ENCODE peak calls at places on chromosomes 12 and 14, in ten cellular contexts. O is body of pancreas, A is GM13977, I is astrocyte of the cerebellum, P is GM23338, M is MM.1S, J is WTC11, K is upper lobe of right lung, S is AG10803, R is fibroblast of villous mesenchyme. W is an unnamed sample.

GRCh38 chr12:75660107-75660530 is 148.7 kb upstream of the KRR1 start:
- DNase-seq in O (no peak), A (no peak), I (no peak), P (no peak), M (no peak), J (no peak), K (no peak), S (peak), R (peak), W (no peak)

GRCh38 chr12:5430639-5431603 is 987 bp upstream of the NTF3 start:
- DNase-seq in O (no peak), A (no peak), I (no peak), P (peak), M (no peak), J (peak), K (no peak), S (no peak), R (no peak), W (no peak)

GRCh38 chr12:14771651-14772137 is 31.6 kb downstream of the WBP11 start:
- DNase-seq in O (no peak), A (peak), I (no peak), P (peak), M (peak), J (peak), K (no peak), S (no peak), R (no peak), W (no peak)

GRCh38 chr12:57319678-57320469 is 68.9 kb upstream of the STAC3 start:
- DNase-seq in O (no peak), A (no peak), I (no peak), P (no peak), M (no peak), J (no peak), K (no peak), S (no peak), R (peak), W (no peak)

GRCh38 chr12:89756638-89757321 is 48.1 kb upstream of the ATP2B1 start:
- DNase-seq in O (no peak), A (peak), I (peak), P (no peak), M (peak), J (no peak), K (no peak), S (peak), R (peak), W (peak)

GRCh38 chr12:18074001-18074400 is 16.0 kb downstream of the RERGL start:
- DNase-seq in O (no peak), A (no peak), I (no peak), P (no peak), M (no peak), J (no peak), K (no peak), S (no peak), R (no peak), W (no peak)

GRCh38 chr12:51592034-51592705 is 1.1 kb downstream of the SCN8A start:
- DNase-seq in O (no peak), A (no peak), I (no peak), P (peak), M (no peak), J (peak), K (no peak), S (peak), R (peak), W (peak)

GRCh38 chr14:99069946-99070345 is 202.1 kb downstream of the BCL11B start:
- DNase-seq in O (no peak), A (no peak), I (no peak), P (no peak), M (no peak), J (no peak), K (no peak), S (no peak), R (no peak), W (no peak)

GRCh38 chr12:31362759-31363415 is 36.9 kb upstream of the SINHCAF start:
- DNase-seq in O (no peak), A (peak), I (no peak), P (peak), M (peak), J (peak), K (no peak), S (no peak), R (peak), W (no peak)

GRCh38 chr12:57177354-57177753 is 29.9 kb upstream of the LRP1-AS start:
- DNase-seq in O (no peak), A (no peak), I (no peak), P (no peak), M (no peak), J (no peak), K (no peak), S (no peak), R (no peak), W (no peak)

GRCh38 chr12:44497044-44497443 is 379.1 kb downstream of the NELL2 start:
- DNase-seq in O (no peak), A (no peak), I (no peak), P (peak), M (no peak), J (no peak), K (no peak), S (no peak), R (no peak), W (no peak)

GRCh38 chr14:44112774-44113460 is 394.2 kb downstream of the FSCB start:
- DNase-seq in O (no peak), A (no peak), I (no peak), P (no peak), M (no peak), J (no peak), K (no peak), S (no peak), R (no peak), W (no peak)

GRCh38 chr14:36498938-36499337 is 21.1 kb downstream of the NKX2-1 start:
- DNase-seq in O (no peak), A (no peak), I (no peak), P (no peak), M (no peak), J (no peak), K (no peak), S (no peak), R (no peak), W (no peak)

GRCh38 chr14:81625343-81625742 is 91.7 kb upstream of the SEL1L start:
- DNase-seq in O (no peak), A (peak), I (no peak), P (peak), M (peak), J (no peak), K (no peak), S (peak), R (peak), W (no peak)

GRCh38 chr12:27859648-27860047 is 79.6 kb upstream of the MANSC4 start:
- DNase-seq in O (no peak), A (no peak), I (no peak), P (peak), M (no peak), J (no peak), K (no peak), S (no peak), R (no peak), W (no peak)
- TF ChIP-seq CTCF in O (no peak), A (no peak), I (no peak), P (peak), M (no peak), J (no peak), K (no peak), S (no peak), R (peak), W (no peak)

GRCh38 chr14:31947076-31947475 is 130.0 kb upstream of the ARHGAP5 start:
- DNase-seq in O (no peak), A (no peak), I (no peak), P (no peak), M (no peak), J (no peak), K (no peak), S (no peak), R (peak), W (no peak)
- TF ChIP-seq CTCF in O (no peak), A (no peak), I (no peak), P (no peak), M (no peak), J (no peak), K (no peak), S (no peak), R (no peak), W (no peak)

GRCh38 chr12:108301346-108301745 is 37.8 kb downstream of the CMKLR1 start:
- DNase-seq in O (no peak), A (no peak), I (no peak), P (no peak), M (no peak), J (no peak), K (peak), S (no peak), R (no peak), W (no peak)

GRCh38 chr12:108304633-108305032 is 34.5 kb downstream of the CMKLR1 start:
- DNase-seq in O (no peak), A (no peak), I (no peak), P (peak), M (no peak), J (peak), K (no peak), S (no peak), R (no peak), W (no peak)

GRCh38 chr12:108302034-108302433 is 37.1 kb downstream of the CMKLR1 start:
- DNase-seq in O (no peak), A (no peak), I (no peak), P (no peak), M (no peak), J (no peak), K (peak), S (no peak), R (no peak), W (no peak)

GRCh38 chr12:108299980-108300696 is 39.0 kb downstream of the CMKLR1 start:
- DNase-seq in O (no peak), A (no peak), I (no peak), P (no peak), M (no peak), J (no peak), K (no peak), S (no peak), R (no peak), W (no peak)

GRCh38 chr12:108302471-108303311 is 36.4 kb downstream of the CMKLR1 start:
- DNase-seq in O (peak), A (no peak), I (peak), P (peak), M (no peak), J (peak), K (peak), S (peak), R (peak), W (peak)
- TF ChIP-seq CTCF in O (no peak), A (no peak), I (no peak), P (peak), M (no peak), J (no peak), K (peak), S (no peak), R (peak), W (no peak)

GRCh38 chr12:16681196-16681595 is 75.2 kb upstream of the LMO3 start:
- DNase-seq in O (no peak), A (no peak), I (no peak), P (no peak), M (no peak), J (no peak), K (no peak), S (no peak), R (no peak), W (no peak)

GRCh38 chr12:16685107-16685506 is 79.1 kb upstream of the LMO3 start:
- DNase-seq in O (no peak), A (no peak), I (no peak), P (peak), M (no peak), J (no peak), K (no peak), S (peak), R (no peak), W (no peak)
- TF ChIP-seq CTCF in O (peak), A (peak), I (peak), P (peak), M (peak), J (no peak), K (peak), S (peak), R (peak), W (peak)

DNA sequence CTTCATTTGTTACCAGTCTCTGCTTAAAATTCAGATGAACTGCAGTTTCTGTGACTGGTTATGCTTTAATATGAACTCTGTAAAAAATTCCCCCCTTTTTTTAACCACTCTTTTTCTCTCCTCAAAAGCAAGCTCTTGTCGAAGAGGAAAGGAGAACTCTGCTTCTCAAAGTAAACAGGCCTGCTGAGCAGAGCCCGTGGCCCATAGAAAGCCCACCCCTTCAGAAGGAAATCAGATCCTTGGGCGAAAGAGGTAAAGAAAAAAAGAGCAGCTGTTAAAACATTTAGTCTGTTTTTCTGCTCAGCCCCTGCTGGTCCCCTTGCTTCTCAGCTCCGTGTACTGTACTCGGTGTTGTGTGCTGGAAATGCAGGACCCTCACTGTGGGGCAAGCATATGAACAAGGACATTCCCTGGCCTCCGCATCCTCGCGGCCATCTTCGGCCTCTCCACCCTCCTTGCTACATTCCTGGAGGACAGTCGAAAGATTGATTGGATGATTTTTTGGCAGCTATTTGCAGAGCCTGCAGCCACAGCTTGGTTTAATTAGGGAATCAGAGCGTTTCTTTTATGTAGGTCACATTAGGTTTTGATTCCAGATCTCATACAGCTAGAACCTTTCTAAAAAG is 164.6 kb upstream of the LRIG3 start:
- DNase-seq in O (peak), A (no peak), I (peak), P (peak), M (no peak), J (peak), K (no peak), S (peak), R (peak), W (peak)
- TF ChIP-seq CTCF in O (no peak), A (no peak), I (peak), P (no peak), M (no peak), J (no peak), K (no peak), S (peak), R (no peak), W (peak)

GRCh38 chr14:89254201-89254919 is 162.7 kb downstream of the FOXN3 start:
- DNase-seq in O (no peak), A (no peak), I (no peak), P (no peak), M (no peak), J (no peak), K (no peak), S (no peak), R (no peak), W (no peak)

GRCh38 chr14:89255012-89255411 is 162.0 kb downstream of the FOXN3 start:
- DNase-seq in O (no peak), A (no peak), I (no peak), P (no peak), M (no peak), J (no peak), K (no peak), S (no peak), R (no peak), W (no peak)

GRCh38 chr14:89255852-89256251 is 161.2 kb downstream of the FOXN3 start:
- DNase-seq in O (no peak), A (no peak), I (no peak), P (no peak), M (no peak), J (no peak), K (no peak), S (no peak), R (no peak), W (no peak)

GRCh38 chr14:89251066-89251465 is 166.0 kb downstream of the FOXN3 start:
- DNase-seq in O (no peak), A (no peak), I (no peak), P (peak), M (no peak), J (no peak), K (no peak), S (peak), R (peak), W (no peak)

GRCh38 chr14:89252887-89253532 is 164.0 kb downstream of the FOXN3 start:
- DNase-seq in O (no peak), A (no peak), I (no peak), P (peak), M (no peak), J (peak), K (no peak), S (no peak), R (peak), W (no peak)
- TF ChIP-seq CTCF in O (no peak), A (no peak), I (peak), P (peak), M (no peak), J (no peak), K (no peak), S (no peak), R (peak), W (no peak)

W was measured in AG09319.